ENCODE peak calls at places on chromosomes 6 and 20, in six cellular contexts. B is H1, A is trophoblast cell, Y is neuronal stem cell, H is IMR-90, V is H9. W is an unnamed sample.

GRCh38 chr6:11833626-11834592 is 55.3 kb upstream of the ADTRP start:
- DNase-seq in Y (no peak), B (no peak), H (no peak), A (no peak), V (peak), W (no peak)

GRCh38 chr20:1122388-1123315 is 4.2 kb downstream of the PSMF1 start:
- DNase-seq in V (no peak), Y (no peak), A (no peak), H (peak), B (no peak), W (peak)

GRCh38 chr6:79617521-79617941 is 13.6 kb upstream of the SH3BGRL2 start:
- DNase-seq in B (no peak), V (no peak), A (no peak), H (no peak), Y (no peak), W (no peak)

GRCh38 chr6:157800420-157801237 is 22.4 kb upstream of the SNX9 start:
- DNase-seq in B (no peak), A (no peak), Y (no peak), H (peak), V (no peak), W (peak)

GRCh38 chr6:5989141-5989723 is 17.5 kb downstream of the NRN1 start:
- DNase-seq in A (no peak), V (no peak), B (no peak), Y (no peak), H (no peak), W (no peak)

GRCh38 chr20:1214838-1215261 is 11.0 kb upstream of the RAD21L1 start:
- DNase-seq in A (no peak), B (no peak), H (peak), Y (no peak), V (no peak), W (peak)

GRCh38 chr20:2135018-2135417 is 33.4 kb downstream of the STK35 start:
- DNase-seq in Y (no peak), A (no peak), H (no peak), V (no peak), B (no peak), W (peak)

GRCh38 chr20:63112491-63113219 is 103.3 kb downstream of the YTHDF1 start:
- DNase-seq in V (no peak), H (no peak), A (no peak), B (no peak), Y (no peak), W (no peak)

GRCh38 chr6:16238658-16239089 is 287 bp downstream of the GMPR start:
- DNase-seq in B (peak), A (no peak), V (peak), H (no peak), Y (no peak), W (no peak)

GRCh38 chr20:31927758-31928157 is 24.1 kb downstream of the PDRG1 start:
- DNase-seq in Y (no peak), B (no peak), V (no peak), A (no peak), H (no peak), W (no peak)

GRCh38 chr6:137867685-137868509 is 838 bp downstream of the TNFAIP3 start:
- DNase-seq in B (peak), Y (peak), V (peak), H (peak), A (no peak), W (peak)

GRCh38 chr6:44217332-44218143 is 812 bp downstream of the MYMX start:
- DNase-seq in H (peak), B (peak), Y (no peak), V (peak), A (no peak), W (no peak)

DNA sequence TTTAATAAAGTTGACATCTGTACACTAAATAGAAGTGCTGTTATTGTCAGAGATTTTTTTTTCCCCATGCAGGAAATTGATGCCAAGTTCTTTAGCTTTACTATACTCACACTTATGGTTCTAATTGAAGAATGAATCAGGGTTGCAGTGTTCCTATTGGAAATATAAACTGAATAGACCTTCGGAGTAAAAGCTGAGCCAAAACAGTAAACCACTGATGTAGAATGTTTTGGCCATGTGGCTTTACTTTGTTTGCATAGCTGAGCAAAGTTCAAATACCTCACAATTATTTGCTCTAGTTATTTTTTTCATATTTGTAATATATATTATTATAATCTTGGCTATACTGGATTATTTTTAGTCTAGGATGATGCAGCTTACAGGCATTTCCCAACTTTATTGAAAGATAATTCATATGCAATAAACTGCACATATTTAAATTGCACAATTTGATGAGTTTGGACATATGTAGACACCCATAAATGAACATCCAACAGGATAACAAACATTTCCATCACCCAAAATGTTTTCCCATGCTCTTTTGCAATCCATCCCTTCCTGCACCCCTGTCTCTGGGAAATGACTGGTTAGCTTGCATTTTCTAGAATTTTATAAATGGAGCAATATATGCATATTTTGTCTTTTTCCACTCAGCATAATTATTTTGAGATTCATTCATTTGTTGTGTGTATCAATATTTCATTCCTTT is 105.8 kb upstream of the NOX3 start:
- DNase-seq in H (peak), V (no peak), Y (no peak), B (no peak), A (no peak), W (no peak)
- H4K91ac ChIP-seq in H (no peak), V (no peak), Y (no peak), B (no peak), A (no peak), W (no peak)

GRCh38 chr6:63805808-63806572 is 170.4 kb downstream of the PHF3 start:
- DNase-seq in B (no peak), Y (no peak), A (no peak), H (peak), V (no peak), W (peak)
- H2BK120ac ChIP-seq in B (no peak), Y (no peak), A (no peak), H (peak), V (no peak), W (peak)

GRCh38 chr6:169915769-169916550 is 164.5 kb downstream of the ERMARD start:
- DNase-seq in A (no peak), B (no peak), H (no peak), Y (no peak), V (no peak), W (no peak)
- H3K23ac ChIP-seq in A (no peak), B (no peak), H (no peak), Y (peak), V (no peak), W (no peak)

GRCh38 chr6:84415068-84415467 is 187.6 kb upstream of the CEP162 start:
- DNase-seq in H (no peak), A (no peak), V (no peak), B (no peak), Y (no peak), W (no peak)
- H4K91ac ChIP-seq in H (no peak), A (no peak), V (no peak), B (no peak), Y (no peak), W (no peak)

DNA sequence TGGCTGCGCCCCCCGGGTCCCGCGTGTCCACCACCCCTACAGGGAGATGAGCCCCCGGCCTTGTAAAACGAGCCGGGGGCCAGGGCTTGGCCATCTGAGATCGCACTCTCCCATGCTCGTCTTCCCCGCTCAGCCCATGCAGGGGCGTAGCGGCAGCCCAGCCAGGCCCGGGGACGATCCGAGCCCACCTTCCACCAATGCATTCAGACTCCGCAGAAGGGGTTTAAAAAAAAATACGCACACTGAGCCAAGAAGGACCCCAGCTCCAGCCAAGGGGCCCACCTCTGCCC is 350 bp downstream of the GSTA4 start:
- DNase-seq in B (no peak), A (no peak), Y (no peak), H (peak), V (no peak), W (no peak)
- H2BK120ac ChIP-seq in B (no peak), A (peak), Y (no peak), H (peak), V (peak), W (peak)

GRCh38 chr20:3784226-3784853 is 2.2 kb downstream of the CENPB start:
- DNase-seq in V (no peak), H (no peak), B (no peak), Y (no peak), A (no peak), W (no peak)

GRCh38 chr20:3784863-3785239 is 1.7 kb downstream of the CENPB start:
- DNase-seq in H (no peak), B (no peak), V (no peak), A (no peak), Y (no peak), W (no peak)

GRCh38 chr20:3785240-3786125 is 1.1 kb downstream of the CENPB start:
- DNase-seq in B (no peak), Y (no peak), H (no peak), A (no peak), V (no peak), W (peak)

GRCh38 chr20:3786665-3787639 is at the start of gene CENPB:
- DNase-seq in H (peak), Y (peak), B (peak), A (peak), V (peak), W (peak)

GRCh38 chr20:3786126-3786484 is 435 bp downstream of the CENPB start:
- DNase-seq in Y (no peak), A (peak), B (peak), V (no peak), H (peak), W (peak)
- H3K23ac ChIP-seq in Y (peak), A (no peak), B (no peak), V (no peak), H (peak), W (no peak)

DNA sequence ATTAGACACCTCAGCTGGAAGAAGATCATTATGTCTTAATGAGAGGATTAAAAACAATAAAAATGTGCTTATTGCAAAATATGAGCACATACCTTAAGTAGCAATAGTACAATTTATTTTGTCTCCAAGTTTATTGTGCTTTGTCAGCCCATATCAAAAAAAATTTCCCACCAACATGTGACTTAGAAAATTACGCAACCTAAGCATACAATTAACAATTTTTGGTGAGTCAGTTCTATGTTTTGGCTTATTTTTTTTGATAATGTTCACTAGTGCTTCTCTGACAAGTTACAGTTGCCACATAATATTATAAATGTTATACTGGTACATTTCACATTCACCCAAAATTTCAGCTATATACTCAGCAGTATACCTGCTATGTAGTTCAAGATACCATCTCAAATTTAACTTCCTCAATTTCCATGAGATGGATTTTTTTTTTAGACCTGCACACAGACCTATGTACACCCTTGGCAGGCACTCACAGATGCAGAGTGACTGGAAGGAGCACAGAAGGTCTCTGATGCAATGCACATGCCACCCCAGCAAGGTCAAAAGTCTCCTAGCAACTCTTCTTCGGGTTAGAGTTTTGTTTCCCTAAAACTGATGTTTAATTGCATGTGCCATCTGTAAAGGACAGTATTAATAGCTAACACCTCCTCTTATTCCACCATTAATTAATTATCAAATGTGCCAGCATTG is 112.4 kb downstream of the PRKN start:
- DNase-seq in A (no peak), H (no peak), B (no peak), V (no peak), Y (no peak), W (no peak)
- H4K91ac ChIP-seq in A (no peak), H (no peak), B (no peak), V (no peak), Y (no peak), W (no peak)

GRCh38 chr6:136289327-136289578 is 393 bp downstream of the BCLAF1 start:
- DNase-seq in V (peak), B (peak), H (peak), Y (peak), A (peak), W (peak)
- H2BK120ac ChIP-seq in V (peak), B (no peak), H (peak), Y (no peak), A (peak), W (peak)

GRCh38 chr20:37308098-37309050 is 18.9 kb downstream of the MANBAL start:
- DNase-seq in V (no peak), A (no peak), B (no peak), H (no peak), Y (no peak), W (no peak)
- H3K23ac ChIP-seq in V (no peak), A (no peak), B (no peak), H (no peak), Y (no peak), W (no peak)